ENCODE peak calls at places on chromosomes 4 and X, in six cellular contexts. L is neural progenitor cell, W is MM.1S, A is HCT116, C is hepatocyte, E is GM23338. X is an unnamed sample.

GRCh38 chrX:24343719-24344118 is 16.7 kb upstream of the SUPT20HL1 start:
- DNase-seq in L (no peak), W (no peak), A (no peak), C (no peak), E (no peak), X (no peak)

GRCh38 chr4:111806331-111806730 is 338.9 kb upstream of the FAM241A start:
- DNase-seq in L (peak), W (no peak), A (peak), C (peak), E (peak), X (peak)

GRCh38 chr4:90207887-90208454 is 80.8 kb downstream of the CCSER1 start:
- DNase-seq in L (no peak), W (no peak), A (no peak), C (no peak), E (peak), X (no peak)

GRCh38 chrX:47854474-47854873 is 17.8 kb downstream of the ZNF81 start:
- DNase-seq in L (peak), W (peak), A (no peak), C (peak), E (peak), X (peak)

GRCh38 chr4:187541666-187542065 is 453.9 kb upstream of the ZFP42 start:
- DNase-seq in L (no peak), W (no peak), A (no peak), C (no peak), E (no peak), X (peak)

GRCh38 chr4:3823496-3824341 is 57.5 kb downstream of the ADRA2C start:
- DNase-seq in L (no peak), W (no peak), A (no peak), C (no peak), E (no peak), X (no peak)

GRCh38 chr4:93710101-93710846 is 118.3 kb upstream of the ATOH1 start:
- DNase-seq in L (peak), W (no peak), A (peak), C (peak), E (peak), X (peak)

GRCh38 chr4:108360857-108361820 is 192.4 kb upstream of the LEF1 start:
- DNase-seq in L (peak), W (no peak), A (no peak), C (peak), E (peak), X (peak)

GRCh38 chr4:107392951-107393350 is 327.1 kb downstream of the PAPSS1 start:
- DNase-seq in L (no peak), W (no peak), A (no peak), C (peak), E (no peak), X (no peak)

GRCh38 chrX:152646961-152647360 is 9.3 kb downstream of the GABRQ start:
- DNase-seq in L (no peak), W (no peak), A (no peak), C (no peak), E (no peak), X (no peak)

GRCh38 chr4:77126844-77127614 is 30.0 kb upstream of the CCNG2 start:
- DNase-seq in L (no peak), W (peak), A (no peak), C (no peak), E (no peak), X (no peak)

GRCh38 chrX:69618803-69619202 is 2.9 kb downstream of the EDA start:
- DNase-seq in L (peak), W (peak), A (no peak), C (peak), E (peak), X (peak)

GRCh38 chr4:2412534-2412884 is 5.9 kb downstream of the ZFYVE28 start:
- DNase-seq in L (no peak), W (peak), A (no peak), C (peak), E (no peak), X (peak)

GRCh38 chr4:98722000-98722399 is 63.6 kb upstream of the TSPAN5 start:
- DNase-seq in L (no peak), W (no peak), A (no peak), C (no peak), E (no peak), X (peak)

GRCh38 chr4:114015444-114015899 is 36.0 kb upstream of the ARSJ start:
- DNase-seq in L (no peak), W (no peak), A (peak), C (no peak), E (no peak), X (peak)

GRCh38 chr4:23477905-23478304 is 411.9 kb downstream of the PPARGC1A start:
- DNase-seq in L (no peak), W (no peak), A (no peak), C (no peak), E (no peak), X (no peak)

GRCh38 chr4:2241410-2242353 is at the start of the genes HAUS3 and POLN:
- DNase-seq in L (peak), W (peak), A (peak), C (peak), E (peak), X (peak)

GRCh38 chrX:81229901-81230300 is 28.0 kb downstream of the SH3BGRL start:
- DNase-seq in L (no peak), W (no peak), A (no peak), C (no peak), E (no peak), X (no peak)

GRCh38 chrX:72107841-72108590 is 23.7 kb downstream of the RTL5 start:
- DNase-seq in L (no peak), W (no peak), A (no peak), C (no peak), E (no peak), X (no peak)

GRCh38 chrX:72108666-72109065 is 23.0 kb downstream of the RTL5 start:
- DNase-seq in L (no peak), W (no peak), A (no peak), C (no peak), E (no peak), X (no peak)

GRCh38 chrX:72105436-72105835 is 26.3 kb downstream of the RTL5 start:
- DNase-seq in L (no peak), W (peak), A (no peak), C (no peak), E (no peak), X (no peak)

GRCh38 chrX:72110051-72110926 is 21.4 kb downstream of the RTL5 start:
- DNase-seq in L (no peak), W (no peak), A (no peak), C (no peak), E (no peak), X (no peak)

DNA sequence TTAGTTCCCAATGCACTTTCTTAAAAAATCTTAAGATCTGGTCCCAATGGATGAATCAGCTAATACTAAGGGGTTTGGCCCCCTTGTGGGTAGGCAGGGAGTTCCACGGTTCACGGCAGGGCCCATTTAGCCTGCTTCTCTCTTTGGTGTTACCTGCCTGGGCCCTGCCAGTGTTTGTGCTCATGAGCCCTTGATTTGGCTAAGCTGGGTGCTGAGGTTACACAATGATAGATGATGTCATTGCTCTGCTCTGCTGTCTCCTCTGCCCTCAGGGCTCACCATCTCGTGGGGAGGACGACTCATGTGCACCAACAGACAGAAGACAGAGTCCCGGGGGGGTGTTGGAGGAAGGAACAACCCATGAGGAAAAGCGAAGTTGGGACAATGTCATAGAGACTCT is 24.4 kb downstream of the RTL5 start:
- DNase-seq in L (no peak), W (no peak), A (no peak), C (no peak), E (peak), X (peak)
- TF ChIP-seq CTCF in L (no peak), W (no peak), A (no peak), C (no peak), E (no peak), X (no peak)

GRCh38 chr4:166279261-166279660 is 406.2 kb downstream of the TLL1 start:
- DNase-seq in L (no peak), W (peak), A (no peak), C (no peak), E (no peak), X (no peak)

GRCh38 chr4:166277851-166278250 is 404.8 kb downstream of the TLL1 start:
- DNase-seq in L (no peak), W (no peak), A (no peak), C (no peak), E (no peak), X (peak)

GRCh38 chr4:166274775-166275174 is 401.7 kb downstream of the TLL1 start:
- DNase-seq in L (no peak), W (no peak), A (no peak), C (no peak), E (no peak), X (no peak)

GRCh38 chr4:166274136-166274761 is 401.2 kb downstream of the TLL1 start:
- DNase-seq in L (no peak), W (no peak), A (no peak), C (no peak), E (no peak), X (no peak)

GRCh38 chr4:166277406-166277805 is 404.4 kb downstream of the TLL1 start:
- DNase-seq in L (no peak), W (no peak), A (no peak), C (no peak), E (no peak), X (peak)
- TF ChIP-seq EZH2 in L (no peak), W (no peak), A (no peak), C (no peak), E (no peak), X (no peak)

DNA sequence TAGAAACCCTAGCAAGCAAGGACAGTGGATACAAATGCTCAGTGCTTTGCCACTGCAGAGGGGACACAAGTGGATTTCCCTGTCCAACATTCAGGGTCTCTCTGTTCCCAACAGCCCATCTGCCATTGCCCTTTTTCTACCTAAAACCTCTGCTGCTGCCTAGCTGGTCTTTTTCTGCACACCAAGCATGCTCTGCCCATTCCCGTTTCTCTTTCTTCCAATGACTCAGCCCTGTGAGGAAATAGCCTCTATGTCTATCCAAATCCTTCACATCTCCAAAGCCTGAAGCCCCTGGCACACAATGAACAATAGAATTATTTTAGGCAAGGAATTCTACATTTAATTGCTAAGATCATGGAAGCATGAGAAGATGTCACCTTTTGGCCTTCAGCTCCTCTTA is 5.7 kb upstream of the AMELX start:
- DNase-seq in L (no peak), W (no peak), A (no peak), C (no peak), E (no peak), X (no peak)
- TF ChIP-seq EZH2phosphoT487 in L (no peak), W (no peak), A (no peak), C (no peak), E (no peak), X (no peak)

GRCh38 chr4:72568959-72569718 is at the start of gene ADAMTS3:
- DNase-seq in L (peak), W (peak), A (no peak), C (peak), E (peak), X (peak)

GRCh38 chr4:72566573-72566972 is 2.4 kb downstream of the ADAMTS3 start:
- DNase-seq in L (no peak), W (no peak), A (no peak), C (no peak), E (no peak), X (no peak)

GRCh38 chr4:72569719-72570235 is 756 bp upstream of the ADAMTS3 start:
- DNase-seq in L (no peak), W (no peak), A (no peak), C (no peak), E (no peak), X (peak)

GRCh38 chr4:72567036-72567435 is 2.0 kb downstream of the ADAMTS3 start:
- DNase-seq in L (no peak), W (no peak), A (no peak), C (no peak), E (no peak), X (no peak)

DNA sequence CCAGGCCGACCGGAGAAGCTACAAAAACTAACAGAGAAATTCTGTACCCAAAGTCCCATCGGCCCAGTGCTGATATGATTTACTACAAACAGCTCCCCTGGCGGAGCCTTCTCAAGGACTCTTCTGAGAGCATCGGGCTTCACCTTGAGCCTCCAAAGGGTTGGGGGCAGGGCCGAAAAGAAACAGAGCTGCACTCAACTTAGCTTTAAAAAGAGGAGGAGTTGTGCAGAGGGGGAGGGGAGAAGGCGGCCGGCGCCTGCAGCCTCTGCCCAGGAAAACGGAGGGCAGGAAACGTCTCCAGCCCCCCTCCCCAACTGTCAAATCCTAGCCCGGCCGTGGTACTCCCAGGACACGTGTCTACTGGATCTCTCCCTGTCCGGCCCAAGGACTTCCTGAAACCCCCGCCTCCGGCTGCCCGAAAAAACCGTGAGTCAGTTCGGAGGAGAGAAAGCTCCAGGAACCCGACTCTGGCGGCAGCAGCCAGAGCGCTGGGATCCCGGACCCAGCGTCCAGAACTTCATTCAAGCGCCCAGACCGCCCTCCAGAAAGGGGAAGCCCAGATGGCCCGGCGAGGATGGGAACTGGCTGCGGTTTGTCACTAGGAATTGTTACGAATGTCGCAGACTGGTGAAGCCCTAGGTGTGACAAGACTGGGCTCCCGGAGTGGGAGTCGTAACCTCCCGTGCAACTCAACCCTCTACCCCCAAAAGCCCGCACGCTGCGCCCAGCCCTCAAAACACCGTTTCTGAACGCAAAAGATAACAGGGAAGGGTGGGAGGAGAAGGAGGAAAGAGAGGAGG is 1.0 kb downstream of the ADAMTS3 start:
- DNase-seq in L (peak), W (peak), A (no peak), C (peak), E (peak), X (peak)
- TF ChIP-seq CTCF in L (peak), W (peak), A (no peak), C (peak), E (peak), X (peak)

GRCh38 chr4:83040269-83040668 is 5.3 kb downstream of the COPS4 start:
- DNase-seq in L (peak), W (no peak), A (no peak), C (no peak), E (peak), X (no peak)
- TF ChIP-seq EZH2 in L (no peak), W (no peak), A (no peak), C (no peak), E (no peak), X (no peak)

GRCh38 chr4:148430847-148431246 is 11.4 kb downstream of the NR3C2 start:
- DNase-seq in L (no peak), W (no peak), A (no peak), C (no peak), E (no peak), X (no peak)
- TF ChIP-seq EZH2phosphoT487 in L (no peak), W (no peak), A (no peak), C (no peak), E (no peak), X (no peak)

GRCh38 chr4:7323872-7324650 is 110.7 kb downstream of the PSAPL1 start:
- DNase-seq in L (peak), W (no peak), A (peak), C (no peak), E (no peak), X (no peak)
- TF ChIP-seq CTCF in L (no peak), W (no peak), A (no peak), C (no peak), E (peak), X (peak)